ENCODE peak calls at places on chromosomes 16 and 17, in six cellular contexts. F is breast epithelium, M is prostate gland, R is stomach, O is transverse colon, U is endothelial cell of umbilical vein. B is an unnamed sample.

GRCh38 chr17:82690786-82691489 is 7.6 kb downstream of the RAB40B start:
- DNase-seq in F (no peak), M (no peak), R (no peak), O (no peak), U (no peak), B (no peak)

GRCh38 chr16:22161999-22162657 is at the start of gene SDR42E2:
- DNase-seq in F (no peak), M (no peak), R (peak), O (peak), U (no peak), B (peak)

GRCh38 chr16:1474796-1475551 is at the start of gene CLCN7:
- DNase-seq in F (peak), M (peak), R (peak), O (peak), U (peak), B (peak)

GRCh38 chr17:29619251-29619650 is 3.5 kb downstream of the CORO6 start:
- DNase-seq in F (no peak), M (no peak), R (no peak), O (no peak), U (peak), B (no peak)

GRCh38 chr16:47180073-47180472 is 36.3 kb upstream of the NETO2 start:
- DNase-seq in F (no peak), M (no peak), R (no peak), O (no peak), U (no peak), B (no peak)

GRCh38 chr16:78648517-78648916 is 549.1 kb downstream of the WWOX start:
- DNase-seq in F (no peak), M (no peak), R (peak), O (no peak), U (no peak), B (no peak)

GRCh38 chr16:66322174-66322573 is 44.3 kb upstream of the CDH5 start:
- DNase-seq in F (no peak), M (no peak), R (no peak), O (no peak), U (no peak), B (no peak)

GRCh38 chr17:48868916-48869500 is 23.6 kb upstream of the ATP5MC1 start:
- DNase-seq in F (no peak), M (no peak), R (no peak), O (no peak), U (no peak), B (no peak)

GRCh38 chr17:37506678-37507077 is 17.0 kb downstream of the DUSP14 start:
- DNase-seq in F (no peak), M (no peak), R (no peak), O (no peak), U (peak), B (no peak)

GRCh38 chr17:42928714-42929496 is 28.3 kb downstream of the G6PC1 start:
- DNase-seq in F (no peak), M (peak), R (peak), O (peak), U (peak), B (peak)

GRCh38 chr16:3142770-3143169 is 7.9 kb downstream of the ZNF213 start:
- DNase-seq in F (no peak), M (no peak), R (no peak), O (no peak), U (no peak), B (no peak)

GRCh38 chr16:74034862-74035261 is 261.8 kb upstream of the PSMD7 start:
- DNase-seq in F (no peak), M (no peak), R (no peak), O (peak), U (peak), B (no peak)

GRCh38 chr17:58208344-58208743 is 10.7 kb downstream of the MKS1 start:
- DNase-seq in F (no peak), M (no peak), R (no peak), O (no peak), U (no peak), B (no peak)

GRCh38 chr17:81590121-81590520 is 38.0 kb upstream of the FAAP100 start:
- DNase-seq in F (no peak), M (no peak), R (no peak), O (no peak), U (no peak), B (no peak)

GRCh38 chr16:2820836-2821482 is 3.9 kb downstream of the PRSS21 start:
- DNase-seq in F (peak), M (no peak), R (no peak), O (peak), U (no peak), B (no peak)

GRCh38 chr16:25691519-25692091 is at the start of gene HS3ST4:
- DNase-seq in F (no peak), M (no peak), R (peak), O (no peak), U (no peak), B (peak)

GRCh38 chr17:68509151-68510057 is 2.8 kb upstream of the PRKAR1A start:
- DNase-seq in F (no peak), M (no peak), R (no peak), O (peak), U (peak), B (no peak)

GRCh38 chr16:81467072-81467471 is 22.5 kb downstream of the CMIP start:
- DNase-seq in F (no peak), M (no peak), R (no peak), O (no peak), U (no peak), B (no peak)

GRCh38 chr17:41799366-41799765 is 12.4 kb downstream of the P3H4 start:
- DNase-seq in F (no peak), M (no peak), R (no peak), O (no peak), U (no peak), B (no peak)

GRCh38 chr16:17802566-17802965 is 331.8 kb upstream of the XYLT1 start:
- DNase-seq in F (no peak), M (no peak), R (no peak), O (no peak), U (no peak), B (no peak)

GRCh38 chr17:37744961-37745800 is at the start of gene HNF1B:
- DNase-seq in F (no peak), M (peak), R (peak), O (peak), U (no peak), B (peak)

DNA sequence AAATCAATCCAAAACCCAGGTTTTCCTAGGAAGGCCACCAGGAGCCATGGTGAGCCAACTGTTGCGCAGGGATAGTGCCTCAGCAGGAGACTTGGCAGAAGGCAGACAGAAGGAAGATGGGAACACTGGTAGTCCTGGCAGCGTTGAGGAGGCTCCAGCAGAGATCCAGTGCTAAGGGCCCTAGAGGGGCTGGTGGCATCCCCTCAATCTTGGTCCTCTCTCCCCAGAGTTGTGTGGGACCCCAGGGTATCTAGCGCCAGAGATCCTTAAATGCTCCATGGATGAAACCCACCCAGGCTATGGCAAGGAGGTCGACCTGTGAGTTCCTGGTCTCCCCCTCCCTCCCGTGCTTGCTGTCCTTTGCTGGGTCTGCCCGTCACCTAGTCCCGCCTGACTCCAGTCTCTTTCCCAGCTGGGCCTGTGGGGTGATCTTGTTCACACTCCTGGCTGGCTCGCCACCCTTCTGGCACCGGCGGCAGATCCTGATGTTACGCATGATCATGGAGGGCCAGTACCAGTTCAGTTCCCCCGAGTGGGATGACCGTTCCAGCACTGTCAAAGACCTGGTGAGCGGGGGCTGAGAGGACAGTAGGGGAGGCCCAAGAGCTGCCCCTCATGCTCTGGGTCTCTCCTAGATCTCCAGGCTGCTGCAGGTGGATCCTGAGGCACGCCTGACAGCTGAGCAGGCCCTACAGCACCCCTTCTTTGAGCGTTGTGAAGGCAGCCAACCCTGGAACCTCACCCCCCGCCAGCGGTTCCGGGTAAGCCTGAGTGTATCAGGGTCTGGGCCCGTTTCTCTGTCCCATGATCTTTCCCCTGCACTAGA is 5.7 kb downstream of the CFAP119 start:
- DNase-seq in F (no peak), M (no peak), R (no peak), O (no peak), U (no peak), B (no peak)
- TF ChIP-seq POLR2A in F (no peak), M (no peak), R (no peak), O (no peak), U (no peak), B (peak)

DNA sequence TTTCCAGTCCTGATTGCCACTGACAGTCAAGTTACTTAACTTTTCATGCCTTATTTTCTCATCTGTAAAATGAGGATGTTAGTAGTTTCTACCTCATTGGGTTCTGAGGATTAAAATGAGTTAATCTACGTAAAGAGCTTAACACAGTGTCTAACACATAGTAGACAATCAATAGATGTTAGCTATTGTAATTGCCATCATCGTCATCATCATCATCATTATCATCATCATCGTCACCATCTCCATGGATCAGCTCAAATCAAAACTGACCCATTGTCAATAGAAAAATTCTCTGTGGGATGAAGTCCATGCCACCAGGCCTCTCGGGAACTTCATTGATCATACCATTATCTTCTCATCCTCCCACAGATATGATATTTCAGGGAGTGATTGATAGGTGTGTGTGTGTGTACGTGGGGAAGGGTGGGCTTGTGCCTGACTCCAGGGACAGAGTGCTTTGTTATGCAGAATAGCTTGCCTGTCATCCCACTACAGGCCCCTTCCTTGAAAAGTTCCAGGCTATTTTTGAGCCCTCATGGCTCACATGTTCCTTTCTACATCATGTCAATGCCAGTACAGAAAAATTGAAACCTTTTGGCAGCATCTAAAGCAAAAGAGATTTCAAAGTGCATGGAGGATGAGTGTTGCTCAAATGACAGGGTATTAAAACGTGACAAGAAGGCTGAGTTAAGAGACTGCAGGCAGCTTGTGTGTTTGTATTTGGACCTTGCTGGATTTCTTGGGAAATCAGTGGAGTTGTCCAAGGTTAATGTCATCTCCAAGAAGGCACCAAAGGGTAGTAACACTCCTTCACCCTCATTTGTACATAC is 133.9 kb downstream of the PRKCB start:
- DNase-seq in F (no peak), M (no peak), R (no peak), O (no peak), U (no peak), B (no peak)
- TF ChIP-seq POLR2AphosphoS5 in F (no peak), M (no peak), R (no peak), O (no peak), U (no peak), B (peak)

GRCh38 chr17:8872036-8872704 is 4.7 kb upstream of the PIK3R6 start:
- DNase-seq in F (no peak), M (no peak), R (no peak), O (no peak), U (no peak), B (no peak)
- TF ChIP-seq POLR2A in F (no peak), M (no peak), R (no peak), O (no peak), U (no peak), B (no peak)

GRCh38 chr17:16442594-16443389 is 27.4 kb downstream of the TRPV2 start:
- DNase-seq in F (no peak), M (no peak), R (no peak), O (no peak), U (no peak), B (no peak)
- TF ChIP-seq POLR2AphosphoS5 in F (no peak), M (no peak), R (no peak), O (no peak), U (peak), B (peak)

B was measured in GM12892.